ENCODE peak calls at places on chromosomes 11 and 22, in four cellular contexts. I, L, R and E are unnamed samples.

GRCh38 chr11:104968365-104968855 is at the start of gene CASP4:
- DNase-seq in I (peak; percentile 84), L (no peak), R (peak; percentile 1), E (no peak)

GRCh38 chr22:34781676-34782075 is 284.3 kb upstream of the ISX start:
- DNase-seq in I (no peak), L (no peak), R (no peak), E (no peak)

GRCh38 chr11:122785156-122785605 is 53.1 kb upstream of the CRTAM start:
- DNase-seq in I (no peak), L (no peak), R (no peak), E (no peak)

GRCh38 chr11:113132001-113132400 is 170.8 kb downstream of the NCAM1 start:
- DNase-seq in I (no peak), L (no peak), R (no peak), E (no peak)

GRCh38 chr11:45079943-45080719 is 66.3 kb upstream of the PRDM11 start:
- DNase-seq in I (no peak), L (no peak), R (no peak), E (no peak)

GRCh38 chr22:42959472-42960145 is 55.3 kb downstream of the PACSIN2 start:
- DNase-seq in I (peak; percentile 86), L (no peak), R (peak; percentile 43), E (no peak)

GRCh38 chr11:1353383-1354124 is 36.2 kb upstream of the BRSK2 start:
- DNase-seq in I (no peak), L (no peak), R (no peak), E (no peak)

GRCh38 chr22:45843030-45843429 is 133.9 kb downstream of the WNT7B start:
- DNase-seq in I (no peak), L (no peak), R (no peak), E (no peak)

GRCh38 chr11:32108576-32108975 is 17.7 kb downstream of the RCN1 start:
- DNase-seq in I (no peak), L (no peak), R (no peak), E (no peak)

DNA sequence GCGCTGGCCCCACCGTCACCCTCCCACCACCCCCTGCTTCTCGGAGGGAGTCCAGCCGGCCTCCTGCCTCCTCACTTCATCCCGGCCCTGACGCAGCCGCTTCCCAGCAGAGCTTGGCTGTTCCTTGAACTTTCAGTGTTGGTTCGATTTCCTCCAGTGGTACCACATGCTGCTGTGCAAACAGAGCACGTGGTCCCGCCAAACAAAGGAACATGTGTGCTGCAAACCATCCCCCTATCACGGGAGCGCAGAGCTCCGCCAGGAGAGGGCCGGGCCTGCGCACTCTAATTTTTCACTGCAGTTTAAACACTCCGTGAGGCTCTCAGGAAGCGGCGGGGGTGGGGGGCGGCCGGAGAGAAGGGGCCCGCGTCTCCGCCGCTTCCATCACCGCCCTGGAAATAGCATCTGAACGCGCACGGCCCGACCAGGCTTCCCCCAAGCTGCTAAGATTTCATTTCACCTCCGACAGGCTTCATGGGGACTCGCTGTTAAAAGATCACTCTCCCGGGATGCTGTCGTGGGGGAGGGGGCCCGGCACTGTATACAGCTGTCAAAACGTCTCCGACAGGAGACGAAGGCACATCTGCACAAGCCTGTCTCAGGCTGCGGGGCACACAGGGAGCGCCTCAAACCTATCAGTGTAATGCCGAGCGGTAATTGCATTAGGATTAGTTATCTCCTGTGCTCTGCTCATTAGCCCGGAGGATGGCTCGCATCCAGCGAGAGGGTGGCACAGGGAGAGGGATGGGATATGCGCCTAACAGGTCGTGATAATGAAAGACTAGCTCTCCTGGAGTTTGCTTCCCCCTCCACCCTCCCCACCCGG is 269.9 kb upstream of the SORL1-AS1 start:
- DNase-seq in I (no peak), L (peak; percentile 84), R (no peak), E (peak; percentile 87)
- TF ChIP-seq CTCF in I (no peak), L (no peak), R (no peak), E (peak; percentile 15)

GRCh38 chr22:16933274-16933923 is 74.6 kb downstream of the GAB4 start:
- DNase-seq in I (no peak), L (no peak), R (no peak), E (no peak)
- TF ChIP-seq CTCF in I (no peak), L (no peak), R (no peak), E (no peak)

GRCh38 chr22:22058649-22059475 is 76.3 kb upstream of the TOP3B start:
- DNase-seq in I (no peak), L (no peak), R (no peak), E (no peak)

GRCh38 chr22:22060200-22061084 is 77.9 kb upstream of the TOP3B start:
- DNase-seq in I (peak; percentile 61), L (peak; percentile 86), R (peak; percentile 40), E (no peak)

GRCh38 chr22:22062306-22062793 is 79.8 kb upstream of the TOP3B start:
- DNase-seq in I (no peak), L (no peak), R (no peak), E (no peak)

GRCh38 chr22:22059476-22060002 is 77.0 kb upstream of the TOP3B start:
- DNase-seq in I (no peak), L (no peak), R (no peak), E (no peak)

DNA sequence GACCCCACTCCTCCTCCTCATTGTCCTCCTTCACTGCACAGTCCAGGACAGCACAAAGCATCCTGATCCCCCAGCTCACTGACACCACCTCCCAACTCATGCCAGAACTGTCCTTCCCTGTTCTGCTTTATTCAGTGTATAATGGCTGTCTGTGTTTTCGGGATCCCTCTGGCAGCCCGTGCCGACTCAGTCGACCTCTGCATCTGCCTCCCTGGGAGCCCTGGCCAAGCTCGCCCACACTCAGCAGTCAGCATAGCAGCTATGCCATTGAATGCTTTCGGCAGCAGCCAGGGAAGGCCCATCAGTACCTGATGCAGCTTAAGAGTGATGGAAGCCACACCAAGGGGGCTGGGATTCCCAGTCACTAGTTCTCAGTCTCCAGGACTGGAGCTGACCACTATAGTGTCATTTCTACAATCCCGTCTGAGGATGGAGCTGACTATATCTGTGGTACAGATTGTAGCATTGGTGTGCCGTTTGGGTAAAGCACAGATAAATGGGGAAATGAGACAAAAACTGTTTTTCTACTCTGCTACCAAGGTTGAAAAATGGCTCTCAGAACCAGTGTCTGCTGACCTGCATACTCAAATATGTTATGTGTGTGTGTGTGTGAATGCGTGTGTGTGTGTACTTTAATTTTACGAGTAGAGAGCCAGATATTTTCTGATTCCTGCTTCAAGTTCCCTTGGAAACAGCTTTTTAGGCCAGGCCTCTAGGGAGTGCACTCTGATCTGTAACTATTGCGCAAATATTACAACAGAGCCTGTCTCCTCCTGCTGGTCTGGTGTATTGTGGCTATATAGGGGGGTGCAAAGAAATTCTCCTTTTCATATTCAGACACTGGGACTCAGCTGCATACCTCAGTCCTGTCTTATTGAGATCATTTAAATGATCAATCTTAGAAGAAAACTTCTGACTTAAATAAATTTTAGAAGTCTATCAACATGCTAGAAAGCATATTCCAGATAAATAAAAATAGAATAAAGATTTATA is 78.8 kb upstream of the TOP3B start:
- DNase-seq in I (peak; percentile 69), L (no peak), R (peak; percentile 6), E (no peak)
- TF ChIP-seq CTCF in I (peak; percentile 26), L (no peak), R (peak; percentile 5), E (peak; percentile 39)

GRCh38 chr11:41431784-41432183 is 27.7 kb downstream of the LRRC4C start:
- DNase-seq in I (no peak), L (no peak), R (no peak), E (no peak)
- TF ChIP-seq CTCF in I (peak; percentile 43), L (peak; percentile 89), R (no peak), E (peak; percentile 26)

GRCh38 chr11:125625594-125626380 is 824 bp downstream of the CHEK1 start:
- DNase-seq in I (peak; percentile 97), L (peak; percentile 94), R (peak; percentile 68), E (peak; percentile 96)

GRCh38 chr11:125625225-125625593 is 246 bp downstream of the CHEK1 start:
- DNase-seq in I (no peak), L (no peak), R (no peak), E (no peak)

GRCh38 chr11:125624756-125625213 is at the start of gene CHEK1:
- DNase-seq in I (no peak), L (no peak), R (no peak), E (no peak)

GRCh38 chr11:125627236-125627910 is 2.4 kb downstream of the CHEK1 start:
- DNase-seq in I (peak; percentile 10), L (no peak), R (no peak), E (no peak)

DNA sequence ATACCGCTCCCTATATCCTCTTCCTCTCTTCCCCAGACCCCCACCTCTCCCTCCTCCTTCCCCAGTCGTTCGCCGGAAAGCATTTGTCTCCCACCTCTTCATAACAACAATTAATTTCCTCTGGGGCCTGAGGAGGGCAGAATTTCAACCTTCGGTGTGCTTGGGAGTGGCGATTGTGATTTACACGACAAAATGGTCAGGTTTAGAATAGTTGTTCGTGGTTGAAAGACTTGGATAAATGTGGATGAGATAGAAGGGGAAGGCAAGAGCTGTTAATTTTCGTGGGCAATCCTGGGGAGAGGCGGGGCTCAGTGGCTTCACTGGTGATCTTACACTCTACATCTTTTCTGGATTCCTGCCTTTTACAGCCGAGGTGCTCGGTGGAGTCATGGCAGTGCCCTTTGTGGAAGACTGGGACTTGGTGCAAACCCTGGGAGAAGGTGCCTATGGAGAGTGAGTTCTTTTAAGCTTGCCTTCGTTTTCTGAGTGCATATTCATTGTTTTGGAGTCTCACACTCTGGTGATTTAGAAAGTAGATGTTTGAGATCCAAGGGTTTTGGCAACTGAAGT is 1.5 kb downstream of the CHEK1 start:
- DNase-seq in I (no peak), L (no peak), R (peak; percentile 11), E (no peak)
- TF ChIP-seq CTCF in I (peak; percentile 36), L (peak; percentile 49), R (peak; percentile 25), E (peak; percentile 48)

DNA sequence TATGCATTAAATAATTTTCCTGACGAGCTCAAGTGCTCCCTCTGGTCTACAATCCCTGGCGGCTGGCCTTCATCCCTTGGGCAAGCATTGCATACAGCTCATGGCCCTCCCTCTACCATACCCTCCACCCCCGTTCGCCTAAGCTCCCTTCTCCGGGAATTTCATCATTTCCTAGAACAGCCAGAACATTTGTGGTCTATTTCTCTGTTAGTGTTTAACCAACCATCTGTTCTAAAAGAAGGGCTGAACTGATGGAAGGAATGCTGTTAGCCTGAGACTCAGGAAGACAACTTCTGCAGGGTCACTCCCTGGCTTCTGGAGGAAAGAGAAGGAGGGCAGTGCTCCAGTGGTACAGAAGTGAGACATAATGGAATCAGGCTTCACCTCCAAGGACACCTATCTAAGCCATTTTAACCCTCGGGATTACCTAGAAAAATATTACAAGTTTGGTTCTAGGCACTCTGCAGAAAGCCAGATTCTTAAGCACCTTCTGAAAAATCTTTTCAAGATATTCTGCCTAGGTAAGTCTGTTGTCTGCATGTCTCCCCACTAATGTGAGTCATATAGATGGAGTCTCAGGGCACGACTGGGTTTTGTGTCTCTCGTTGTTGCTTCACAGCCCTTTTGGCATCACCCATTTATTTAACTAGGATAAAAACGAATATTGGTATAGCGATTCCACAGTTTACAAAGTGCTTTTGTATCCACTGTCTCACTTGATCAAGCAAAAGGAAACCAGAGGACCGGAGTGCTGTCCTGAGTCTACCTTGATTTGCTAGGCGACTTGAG is at the start of gene NNMT:
- DNase-seq in I (peak; percentile 99), L (no peak), R (no peak), E (peak; percentile 81)
- TF ChIP-seq CTCF in I (no peak), L (no peak), R (no peak), E (no peak)